ENCODE peak calls at places on chromosome 1, in five cellular contexts. One of them, this sample, is unnamed.

GRCh38 chr1:230977781-230978490 is 725 bp downstream of the TTC13 start:
- DNase-seq in osteoblast: peak; percentile 85
- DNase-seq in fibroblast of mammary gland: peak; percentile 28
- DNase-seq in H4: no peak
- DNase-seq in stimulated activated CD4-positive, alpha-beta T cell treated with anti-CD3 and anti-CD28 coated beads, Interleukin-15, amount 100 ng/mL, for 24 hours: peak; percentile 54
- DNase-seq in this sample: no peak

GRCh38 chr1:21447311-21447710 is 7.4 kb downstream of the NBPF3 start:
- DNase-seq in stimulated activated CD4-positive, alpha-beta T cell treated with anti-CD3 and anti-CD28 coated beads, Interleukin-15, amount 100 ng/mL, for 24 hours: no peak
- DNase-seq in fibroblast of mammary gland: peak; percentile 74
- DNase-seq in osteoblast: no peak
- DNase-seq in H4: no peak
- DNase-seq in this sample: no peak

GRCh38 chr1:2499986-2500596 is 24.0 kb downstream of the PLCH2 start:
- DNase-seq in fibroblast of mammary gland: no peak
- DNase-seq in osteoblast: no peak
- DNase-seq in H4: peak; percentile 41
- DNase-seq in stimulated activated CD4-positive, alpha-beta T cell treated with anti-CD3 and anti-CD28 coated beads, Interleukin-15, amount 100 ng/mL, for 24 hours: no peak
- DNase-seq in this sample: peak; percentile 78

GRCh38 chr1:110288111-110288510 is 51.1 kb upstream of the RBM15 start:
- DNase-seq in fibroblast of mammary gland: no peak
- DNase-seq in stimulated activated CD4-positive, alpha-beta T cell treated with anti-CD3 and anti-CD28 coated beads, Interleukin-15, amount 100 ng/mL, for 24 hours: no peak
- DNase-seq in osteoblast: no peak
- DNase-seq in H4: no peak
- DNase-seq in this sample: no peak

GRCh38 chr1:29505537-29506220 is 269.4 kb downstream of the PTPRU start:
- DNase-seq in fibroblast of mammary gland: no peak
- DNase-seq in H4: no peak
- DNase-seq in stimulated activated CD4-positive, alpha-beta T cell treated with anti-CD3 and anti-CD28 coated beads, Interleukin-15, amount 100 ng/mL, for 24 hours: no peak
- DNase-seq in osteoblast: no peak
- DNase-seq in this sample: no peak

GRCh38 chr1:9671377-9672140 is 20.0 kb downstream of the PIK3CD start:
- DNase-seq in fibroblast of mammary gland: peak; percentile 38
- DNase-seq in H4: no peak
- DNase-seq in osteoblast: peak; percentile 70
- DNase-seq in stimulated activated CD4-positive, alpha-beta T cell treated with anti-CD3 and anti-CD28 coated beads, Interleukin-15, amount 100 ng/mL, for 24 hours: peak; percentile 34
- DNase-seq in this sample: no peak

GRCh38 chr1:82245345-82246014 is 444.7 kb downstream of the ADGRL2 start:
- DNase-seq in stimulated activated CD4-positive, alpha-beta T cell treated with anti-CD3 and anti-CD28 coated beads, Interleukin-15, amount 100 ng/mL, for 24 hours: no peak
- DNase-seq in fibroblast of mammary gland: no peak
- DNase-seq in H4: no peak
- DNase-seq in osteoblast: no peak
- DNase-seq in this sample: no peak

GRCh38 chr1:21638531-21639341 is 30.4 kb downstream of the RAP1GAP start:
- DNase-seq in fibroblast of mammary gland: peak; percentile 28
- DNase-seq in stimulated activated CD4-positive, alpha-beta T cell treated with anti-CD3 and anti-CD28 coated beads, Interleukin-15, amount 100 ng/mL, for 24 hours: peak; percentile 37
- DNase-seq in H4: peak; percentile 96
- DNase-seq in osteoblast: no peak
- DNase-seq in this sample: no peak

GRCh38 chr1:236685917-236686814 is at the start of gene ACTN2:
- DNase-seq in H4: no peak
- DNase-seq in fibroblast of mammary gland: no peak
- DNase-seq in osteoblast: peak; percentile 81
- DNase-seq in stimulated activated CD4-positive, alpha-beta T cell treated with anti-CD3 and anti-CD28 coated beads, Interleukin-15, amount 100 ng/mL, for 24 hours: peak; percentile 66
- DNase-seq in this sample: peak; percentile 25

GRCh38 chr1:226943156-226943555 is 3.1 kb downstream of the COQ8A start:
- DNase-seq in osteoblast: peak; percentile 69
- DNase-seq in fibroblast of mammary gland: peak; percentile 33
- DNase-seq in H4: no peak
- DNase-seq in stimulated activated CD4-positive, alpha-beta T cell treated with anti-CD3 and anti-CD28 coated beads, Interleukin-15, amount 100 ng/mL, for 24 hours: no peak
- DNase-seq in this sample: no peak

GRCh38 chr1:50060279-50060678 is 36.5 kb upstream of the AGBL4 start:
- DNase-seq in fibroblast of mammary gland: peak; percentile 6
- DNase-seq in stimulated activated CD4-positive, alpha-beta T cell treated with anti-CD3 and anti-CD28 coated beads, Interleukin-15, amount 100 ng/mL, for 24 hours: no peak
- DNase-seq in H4: peak; percentile 13
- DNase-seq in osteoblast: no peak
- DNase-seq in this sample: no peak

GRCh38 chr1:189150624-189151023 is 1327.0 kb downstream of the BRINP3 start:
- DNase-seq in osteoblast: no peak
- DNase-seq in fibroblast of mammary gland: no peak
- DNase-seq in stimulated activated CD4-positive, alpha-beta T cell treated with anti-CD3 and anti-CD28 coated beads, Interleukin-15, amount 100 ng/mL, for 24 hours: no peak
- DNase-seq in H4: no peak
- DNase-seq in this sample: no peak

GRCh38 chr1:224175615-224176014 is 7.4 kb upstream of the DEGS1 start:
- DNase-seq in stimulated activated CD4-positive, alpha-beta T cell treated with anti-CD3 and anti-CD28 coated beads, Interleukin-15, amount 100 ng/mL, for 24 hours: no peak
- DNase-seq in osteoblast: no peak
- DNase-seq in H4: no peak
- DNase-seq in fibroblast of mammary gland: peak; percentile 23
- DNase-seq in this sample: no peak

GRCh38 chr1:43531453-43531905 is 796 bp downstream of the PTPRF start:
- DNase-seq in H4: no peak
- DNase-seq in osteoblast: peak; percentile 94
- DNase-seq in stimulated activated CD4-positive, alpha-beta T cell treated with anti-CD3 and anti-CD28 coated beads, Interleukin-15, amount 100 ng/mL, for 24 hours: peak; percentile 29
- DNase-seq in fibroblast of mammary gland: no peak
- DNase-seq in this sample: no peak

GRCh38 chr1:117565745-117566455 is 39.9 kb upstream of the TENT5C start:
- DNase-seq in stimulated activated CD4-positive, alpha-beta T cell treated with anti-CD3 and anti-CD28 coated beads, Interleukin-15, amount 100 ng/mL, for 24 hours: no peak
- DNase-seq in H4: no peak
- DNase-seq in fibroblast of mammary gland: no peak
- DNase-seq in osteoblast: no peak
- DNase-seq in this sample: no peak

GRCh38 chr1:223276029-223276428 is 87.9 kb downstream of the SUSD4 start:
- DNase-seq in osteoblast: no peak
- DNase-seq in fibroblast of mammary gland: no peak
- DNase-seq in H4: no peak
- DNase-seq in stimulated activated CD4-positive, alpha-beta T cell treated with anti-CD3 and anti-CD28 coated beads, Interleukin-15, amount 100 ng/mL, for 24 hours: no peak
- DNase-seq in this sample: no peak

GRCh38 chr1:172662464-172663109 is 3.7 kb downstream of the FASLG start:
- DNase-seq in stimulated activated CD4-positive, alpha-beta T cell treated with anti-CD3 and anti-CD28 coated beads, Interleukin-15, amount 100 ng/mL, for 24 hours: peak; percentile 94
- DNase-seq in H4: peak; percentile 70
- DNase-seq in osteoblast: peak; percentile 60
- DNase-seq in fibroblast of mammary gland: peak; percentile 93
- DNase-seq in this sample: peak; percentile 83

GRCh38 chr1:12717301-12717838 is 1.5 kb downstream of the AADACL3 start:
- DNase-seq in osteoblast: no peak
- DNase-seq in H4: no peak
- DNase-seq in stimulated activated CD4-positive, alpha-beta T cell treated with anti-CD3 and anti-CD28 coated beads, Interleukin-15, amount 100 ng/mL, for 24 hours: no peak
- DNase-seq in fibroblast of mammary gland: no peak
- DNase-seq in this sample: no peak

GRCh38 chr1:9320520-9321479 is 28.1 kb downstream of the SPSB1 start:
- DNase-seq in stimulated activated CD4-positive, alpha-beta T cell treated with anti-CD3 and anti-CD28 coated beads, Interleukin-15, amount 100 ng/mL, for 24 hours: no peak
- DNase-seq in fibroblast of mammary gland: no peak
- DNase-seq in H4: no peak
- DNase-seq in osteoblast: peak; percentile 70
- DNase-seq in this sample: no peak

GRCh38 chr1:8352471-8352845 is 34.5 kb downstream of the SLC45A1 start:
- DNase-seq in fibroblast of mammary gland: no peak
- DNase-seq in osteoblast: peak; percentile 81
- DNase-seq in stimulated activated CD4-positive, alpha-beta T cell treated with anti-CD3 and anti-CD28 coated beads, Interleukin-15, amount 100 ng/mL, for 24 hours: no peak
- DNase-seq in H4: no peak
- DNase-seq in this sample: no peak

GRCh38 chr1:60913039-60913438 is 169.3 kb upstream of the NFIA start:
- DNase-seq in stimulated activated CD4-positive, alpha-beta T cell treated with anti-CD3 and anti-CD28 coated beads, Interleukin-15, amount 100 ng/mL, for 24 hours: no peak
- DNase-seq in fibroblast of mammary gland: no peak
- DNase-seq in osteoblast: no peak
- DNase-seq in H4: no peak
- DNase-seq in this sample: no peak

This sample was measured in CMK.